ENCODE peak calls at places on chromosomes 4 and X, in eight cellular contexts. N is suprapubic skin, R is transverse colon, U is sigmoid colon, X is SK-N-SH, Q is K562, Z is H1, P is HepG2. S is an unnamed sample. For H3K4me1, the result is how much of the 10 kb centered on the place peaks cover.

GRCh38 chr4:40564004-40564403 is 65.7 kb downstream of the RBM47 start:
- DNase-seq in N (no peak), R (no peak), U (no peak), X (no peak), Q (no peak), Z (no peak), P (no peak), S (no peak)

GRCh38 chr4:98746936-98747658 is 88.7 kb upstream of the TSPAN5 start:
- DNase-seq in N (no peak), R (no peak), U (no peak), X (no peak), Q (peak), Z (no peak), P (no peak), S (no peak)

GRCh38 chrX:153981771-153982533 is 9.4 kb downstream of the TMEM187 start:
- DNase-seq in N (peak), R (peak), U (no peak), X (no peak), Q (no peak), Z (no peak), P (no peak), S (no peak)

GRCh38 chr4:166315721-166316467 is 442.9 kb downstream of the TLL1 start:
- DNase-seq in N (no peak), R (no peak), U (no peak), X (no peak), Q (no peak), Z (no peak), P (no peak), S (no peak)

GRCh38 chrX:96540111-96540631 is 144.5 kb upstream of the DIAPH2 start:
- DNase-seq in N (no peak), R (no peak), U (no peak), X (no peak), Q (no peak), Z (no peak), P (no peak), S (no peak)

GRCh38 chrX:79413009-79413408 is 45.9 kb upstream of the ITM2A start:
- DNase-seq in N (no peak), R (no peak), U (no peak), X (peak), Q (peak), Z (no peak), P (peak), S (no peak)

GRCh38 chr4:40209401-40209800 is 12.6 kb downstream of the RHOH start:
- DNase-seq in N (no peak), R (no peak), U (no peak), X (no peak), Q (no peak), Z (no peak), P (no peak), S (no peak)

GRCh38 chr4:145178740-145179139 is 1.6 kb downstream of the OTUD4 start:
- DNase-seq in N (no peak), R (no peak), U (no peak), X (peak), Q (peak), Z (no peak), P (no peak), S (no peak)

GRCh38 chrX:130893356-130894085 is 9.5 kb downstream of the ENOX2 start:
- DNase-seq in N (no peak), R (no peak), U (no peak), X (no peak), Q (no peak), Z (no peak), P (no peak), S (no peak)

GRCh38 chr4:47746122-47746521 is 91.7 kb downstream of the CORIN start:
- DNase-seq in N (no peak), R (no peak), U (no peak), X (no peak), Q (no peak), Z (no peak), P (no peak), S (no peak)

GRCh38 chrX:42832764-42833549 is 55.0 kb upstream of the PPP1R2C start:
- DNase-seq in N (no peak), R (no peak), U (no peak), X (no peak), Q (no peak), Z (no peak), P (no peak), S (no peak)

GRCh38 chr4:181752516-181752915 is 490.7 kb upstream of the TENM3 start:
- DNase-seq in N (no peak), R (no peak), U (no peak), X (no peak), Q (no peak), Z (no peak), P (no peak), S (no peak)

GRCh38 chrX:124690495-124690894 is 344.1 kb downstream of the SH2D1A start:
- DNase-seq in N (no peak), R (no peak), U (no peak), X (no peak), Q (no peak), Z (no peak), P (no peak), S (no peak)

GRCh38 chrX:40383360-40383759 is 197.4 kb upstream of the ATP6AP2 start:
- DNase-seq in N (no peak), R (no peak), U (no peak), X (no peak), Q (peak), Z (no peak), P (no peak), S (no peak)

GRCh38 chr4:182015893-182016292 is 227.3 kb upstream of the TENM3 start:
- DNase-seq in N (no peak), R (no peak), U (no peak), X (no peak), Q (no peak), Z (no peak), P (no peak), S (no peak)

GRCh38 chrX:19640063-19640462 is 124.8 kb upstream of the MAP3K15 start:
- DNase-seq in N (no peak), R (no peak), U (no peak), X (no peak), Q (no peak), Z (no peak), P (no peak), S (no peak)

GRCh38 chr4:82213485-82214162 is 160.2 kb downstream of the HNRNPD start:
- DNase-seq in N (no peak), R (no peak), U (no peak), X (no peak), Q (no peak), Z (no peak), P (no peak), S (no peak)

GRCh38 chr4:87117051-87117729 is 103.2 kb downstream of the KLHL8 start:
- DNase-seq in N (no peak), R (no peak), U (no peak), X (no peak), Q (no peak), Z (no peak), P (peak), S (no peak)

GRCh38 chrX:11580789-11581188 is 84.9 kb downstream of the ARHGAP6 start:
- DNase-seq in N (no peak), R (no peak), U (no peak), X (no peak), Q (no peak), Z (no peak), P (no peak), S (no peak)

GRCh38 chr4:98626350-98626749 is 32.1 kb downstream of the TSPAN5 start:
- DNase-seq in N (no peak), R (no peak), U (no peak), X (no peak), Q (no peak), Z (no peak), P (no peak), S (no peak)

GRCh38 chrX:109172091-109172602 is 309.7 kb downstream of the GUCY2F start:
- DNase-seq in N (no peak), R (no peak), U (no peak), X (no peak), Q (no peak), Z (no peak), P (no peak), S (no peak)

GRCh38 chr4:143549924-143550323 is 36.4 kb downstream of the SMARCA5 start:
- DNase-seq in N (no peak), R (no peak), U (no peak), X (no peak), Q (no peak), Z (no peak), P (no peak), S (no peak)

GRCh38 chrX:49029876-49030275 is 13.3 kb downstream of the TFE3 start:
- DNase-seq in N (no peak), R (peak), U (no peak), X (no peak), Q (no peak), Z (no peak), P (no peak), S (no peak)

GRCh38 chr4:173794662-173795061 is 264.6 kb upstream of the HAND2 start:
- DNase-seq in N (no peak), R (no peak), U (no peak), X (no peak), Q (no peak), Z (no peak), P (no peak), S (no peak)

GRCh38 chr4:148653681-148654080 is 211.5 kb upstream of the NR3C2 start:
- DNase-seq in N (no peak), R (no peak), U (no peak), X (no peak), Q (no peak), Z (no peak), P (no peak), S (no peak)

DNA sequence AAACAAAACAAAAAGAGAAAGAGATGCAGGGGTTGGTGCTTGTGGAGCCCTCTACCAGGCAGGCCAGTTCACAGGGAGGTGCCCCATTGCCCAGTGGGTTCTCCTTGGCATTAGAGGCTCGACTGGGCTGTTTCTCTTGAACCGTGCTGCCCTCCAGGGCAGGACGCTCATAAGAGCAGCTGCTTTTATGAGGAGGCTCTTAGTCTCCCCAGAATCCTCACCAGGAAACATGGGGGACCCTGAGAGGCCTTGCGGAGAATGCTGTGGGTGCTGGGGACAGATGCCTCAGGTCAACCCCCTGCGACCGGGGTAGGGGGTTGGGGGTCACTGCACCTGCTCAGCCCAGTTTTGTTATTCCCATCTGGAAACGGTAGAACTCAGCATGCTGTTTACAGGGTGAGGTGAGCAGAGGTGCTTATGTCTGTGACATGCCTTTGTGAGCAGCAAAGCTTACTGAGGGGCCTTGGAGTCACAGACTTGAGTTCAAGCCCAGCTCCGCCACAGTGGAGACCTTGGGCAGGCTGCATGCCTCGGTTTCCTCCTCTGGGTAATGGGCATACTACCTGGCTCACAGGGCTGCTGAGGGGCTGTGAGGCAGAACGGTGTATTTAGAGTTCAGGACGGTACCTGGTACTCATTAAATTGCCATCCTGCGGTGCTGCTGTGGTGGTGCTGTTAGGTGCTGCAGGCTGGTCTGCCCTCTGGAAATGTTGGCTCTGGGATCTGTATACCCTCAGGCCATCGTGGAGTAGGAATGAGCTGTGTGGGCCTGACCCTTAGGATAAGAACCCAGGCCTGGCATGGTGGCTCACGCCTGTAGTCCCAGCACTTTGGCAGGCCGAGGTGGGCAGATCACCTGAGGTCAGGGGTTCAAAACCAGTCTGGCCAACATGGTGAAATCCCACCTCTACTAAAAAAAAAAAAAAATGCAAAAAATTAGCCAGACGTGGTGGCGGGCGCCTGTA is 5.7 kb downstream of the TBC1D14 start:
- DNase-seq in N (peak), R (no peak), U (peak), X (no peak), Q (no peak), Z (no peak), P (no peak), S (no peak)
- H3K4me1 ChIP-seq in N (under half), R (half or more), U (under half), X (under half), Q (half or more), Z (under half), P (half or more), S (half or more)

DNA sequence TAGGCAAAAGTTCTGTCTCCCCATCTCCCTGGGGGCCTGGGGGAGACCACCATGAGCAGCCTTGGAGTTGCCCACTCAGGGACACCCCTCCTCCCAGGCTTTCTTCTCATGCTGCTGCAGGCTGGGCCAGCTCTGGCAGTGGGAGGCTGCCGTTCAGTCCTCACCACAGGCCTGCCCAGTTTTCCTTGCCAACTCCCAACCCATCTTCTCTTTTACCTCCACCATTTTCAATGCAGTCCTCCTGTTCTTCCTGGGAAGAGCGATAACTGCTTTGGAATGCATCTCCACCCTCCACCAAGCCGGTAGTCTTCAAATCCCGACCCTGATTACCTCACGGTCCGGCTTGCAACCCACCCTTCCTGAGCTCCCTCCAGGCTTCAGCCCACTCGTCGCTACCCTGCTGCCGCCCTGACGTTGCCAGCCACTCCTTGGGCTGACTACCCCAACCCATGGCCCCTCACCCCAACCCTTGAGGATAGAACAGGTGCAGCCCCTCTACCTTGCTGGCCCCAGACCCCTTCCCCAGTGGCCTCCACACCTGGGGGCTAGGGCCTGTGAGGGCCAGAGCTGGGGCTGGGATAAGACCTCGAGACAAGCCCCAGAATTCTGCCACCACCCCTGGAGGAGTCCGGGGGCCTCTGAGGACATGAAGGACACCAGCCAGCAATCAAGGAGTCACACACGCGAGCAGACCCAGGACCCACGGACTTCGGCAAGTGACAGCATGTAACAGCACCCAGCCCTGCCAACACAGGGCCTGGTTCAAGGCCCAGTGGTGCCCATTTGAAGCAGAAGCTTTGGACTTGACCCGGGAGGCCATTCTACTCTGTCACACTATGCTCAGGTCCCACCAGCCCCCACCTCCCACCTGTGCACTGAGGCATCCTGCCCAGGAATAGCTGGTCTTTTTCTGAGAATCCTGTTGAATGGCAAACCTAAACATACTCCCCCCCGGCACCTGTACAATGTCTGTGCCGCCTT is 9.2 kb downstream of the WDR1 start:
- DNase-seq in N (peak), R (no peak), U (peak), X (no peak), Q (no peak), Z (peak), P (no peak), S (no peak)
- TF ChIP-seq POLR2AphosphoS5 in N (no peak), R (no peak), U (no peak), X (no peak), Q (no peak), Z (no peak), P (no peak), S (no peak)

DNA sequence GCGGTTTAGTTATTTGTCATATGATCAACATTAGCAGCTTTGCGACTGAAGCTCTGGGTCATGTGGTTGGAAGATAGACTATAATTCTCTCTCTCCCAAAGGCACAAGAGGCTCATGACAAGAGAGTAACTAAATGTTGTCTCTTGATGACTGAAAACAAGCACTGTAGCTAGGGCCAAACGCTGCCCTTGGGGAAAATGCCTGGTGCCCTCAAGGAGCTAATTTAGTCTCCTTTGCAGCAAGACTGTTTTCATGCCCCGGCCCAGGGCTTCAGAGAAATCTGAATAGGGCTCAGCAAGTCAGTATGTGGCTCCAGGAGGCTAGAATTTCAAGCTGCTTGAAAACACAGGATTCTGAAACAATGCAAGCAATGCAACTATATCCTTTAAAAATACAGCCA is 411.9 kb downstream of the GPAT3 start:
- DNase-seq in N (no peak), R (no peak), U (no peak), X (no peak), Q (no peak), Z (no peak), P (no peak), S (no peak)
- TF ChIP-seq EP300 in N (no peak), R (no peak), U (no peak), X (no peak), Q (no peak), Z (no peak), P (no peak), S (no peak)

DNA sequence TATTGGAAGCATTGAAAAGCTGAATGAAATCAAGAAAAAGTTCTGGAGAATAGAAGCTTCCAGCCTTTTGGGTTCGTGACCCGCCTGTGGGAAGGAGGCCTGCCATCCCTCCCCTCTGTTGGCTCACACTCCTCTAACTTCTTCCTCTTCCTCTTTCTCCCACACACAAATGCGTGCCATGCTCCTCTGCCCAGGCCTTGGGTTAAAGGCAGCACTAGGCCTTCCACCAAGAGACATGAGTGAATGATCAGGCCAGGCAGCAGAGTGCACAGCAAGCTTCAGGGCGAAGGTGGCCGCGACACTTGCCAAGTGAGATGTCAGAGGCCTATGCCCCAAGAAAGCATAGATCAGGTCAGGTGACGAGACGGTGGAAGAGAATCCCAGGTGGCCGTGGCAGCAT is 38.4 kb downstream of the FAM193A start:
- DNase-seq in N (no peak), R (no peak), U (no peak), X (no peak), Q (no peak), Z (no peak), P (no peak), S (no peak)
- H3K4me1 ChIP-seq in N (under half), R (under half), U (under half), X (under half), Q (under half), Z (under half), P (half or more), S (half or more)

GRCh38 chr4:30754021-30754420 is 33.9 kb downstream of the PCDH7 start:
- DNase-seq in N (no peak), R (no peak), U (no peak), X (no peak), Q (no peak), Z (no peak), P (no peak), S (no peak)

GRCh38 chr4:30755306-30755705 is 35.1 kb downstream of the PCDH7 start:
- DNase-seq in N (no peak), R (no peak), U (no peak), X (no peak), Q (no peak), Z (no peak), P (no peak), S (no peak)

GRCh38 chr4:30757357-30757756 is 37.2 kb downstream of the PCDH7 start:
- DNase-seq in N (no peak), R (no peak), U (no peak), X (no peak), Q (no peak), Z (no peak), P (no peak), S (no peak)

GRCh38 chr4:30753316-30753715 is 33.1 kb downstream of the PCDH7 start:
- DNase-seq in N (no peak), R (no peak), U (no peak), X (no peak), Q (no peak), Z (no peak), P (no peak), S (no peak)

DNA sequence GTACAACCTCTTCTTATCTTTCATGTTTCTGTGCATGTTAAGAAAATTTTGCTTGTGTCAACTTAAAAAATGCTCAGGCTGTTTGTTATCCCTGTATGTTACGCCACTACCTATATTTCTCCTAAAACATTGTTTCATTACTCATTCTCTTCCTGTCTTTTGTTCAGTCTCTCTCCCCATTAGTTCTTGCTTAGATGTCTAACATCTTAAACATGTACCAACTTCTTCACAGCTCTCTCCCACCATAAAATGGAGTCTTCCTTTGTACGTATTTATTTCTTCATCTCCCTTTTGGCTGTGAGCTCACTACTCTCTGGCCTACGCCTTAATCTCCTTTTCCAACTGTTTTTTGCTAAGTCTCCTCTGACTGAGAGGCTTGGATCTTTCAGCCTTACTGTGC is 36.4 kb downstream of the PCDH7 start:
- DNase-seq in N (no peak), R (no peak), U (no peak), X (no peak), Q (no peak), Z (no peak), P (no peak), S (no peak)
- TF ChIP-seq POLR2AphosphoS5 in N (no peak), R (no peak), U (no peak), X (no peak), Q (no peak), Z (no peak), P (no peak), S (no peak)

GRCh38 chrX:110280954-110281353 is 36.9 kb downstream of the AMMECR1 start:
- DNase-seq in N (no peak), R (no peak), U (no peak), X (no peak), Q (no peak), Z (no peak), P (no peak), S (no peak)
- TF ChIP-seq EP300 in N (no peak), R (no peak), U (no peak), X (peak), Q (no peak), Z (no peak), P (no peak), S (no peak)

GRCh38 chr4:56979674-56980073 is 978 bp downstream of the POLR2B start:
- DNase-seq in N (no peak), R (peak), U (no peak), X (no peak), Q (no peak), Z (no peak), P (peak), S (no peak)
- H3K4me1 ChIP-seq in N (half or more), R (under half), U (half or more), X (under half), Q (under half), Z (under half), P (under half), S (under half)

S was measured in stomach.